ENCODE peak calls at places on chromosomes 11 and 22, in five cellular contexts. M is PC-3, S is GM23248, J is tibial nerve, I is mammary epithelial cell. Y is an unnamed sample. For H3K4me1, the result is how much of the 10 kb centered on the place peaks cover.

GRCh38 chr11:78158987-78159662 is 19.7 kb upstream of the ALG8 start:
- DNase-seq in M (no peak), S (no peak), J (no peak), I (no peak), Y (no peak)

GRCh38 chr11:17894929-17895658 is 117.8 kb downstream of the SERGEF start:
- DNase-seq in M (no peak), S (no peak), J (no peak), I (no peak), Y (no peak)

GRCh38 chr11:76885390-76886097 is 24.8 kb downstream of the ACER3 start:
- DNase-seq in M (peak), S (peak), J (no peak), I (peak), Y (no peak)

GRCh38 chr11:95088946-95089619 is 563 bp upstream of the ENDOD1 start:
- DNase-seq in M (no peak), S (peak), J (no peak), I (no peak), Y (no peak)

GRCh38 chr11:2507945-2508749 is 63.3 kb downstream of the KCNQ1 start:
- DNase-seq in M (no peak), S (no peak), J (peak), I (no peak), Y (no peak)

GRCh38 chr11:940496-941135 is 14.9 kb downstream of the AP2A2 start:
- DNase-seq in M (no peak), S (no peak), J (no peak), I (no peak), Y (no peak)

GRCh38 chr22:26417406-26417805 is 11.7 kb upstream of the ASPHD2 start:
- DNase-seq in M (peak), S (no peak), J (no peak), I (peak), Y (no peak)

GRCh38 chr11:104549019-104549418 is 349.2 kb downstream of the CASP12 start:
- DNase-seq in M (no peak), S (no peak), J (no peak), I (no peak), Y (no peak)

GRCh38 chr11:134483857-134484256 is 71.8 kb upstream of the B3GAT1 start:
- DNase-seq in M (no peak), S (no peak), J (no peak), I (no peak), Y (no peak)

GRCh38 chr11:75650167-75650723 is 18.6 kb downstream of the MAP6 start:
- DNase-seq in M (no peak), S (no peak), J (no peak), I (no peak), Y (no peak)

GRCh38 chr11:99795999-99796398 is 775.2 kb downstream of the CNTN5 start:
- DNase-seq in M (no peak), S (no peak), J (no peak), I (no peak), Y (no peak)

GRCh38 chr11:13868710-13869403 is 93.7 kb upstream of the SPON1 start:
- DNase-seq in M (peak), S (no peak), J (no peak), I (peak), Y (no peak)

GRCh38 chr11:76810151-76810853 is 27.1 kb downstream of the TSKU start:
- DNase-seq in M (peak), S (peak), J (no peak), I (peak), Y (no peak)

GRCh38 chr11:63916837-63917684 is at the start of gene RCOR2:
- DNase-seq in M (peak), S (peak), J (peak), I (peak), Y (peak)

GRCh38 chr11:101860694-101861371 is 54.0 kb upstream of the CEP126 start:
- DNase-seq in M (peak), S (peak), J (no peak), I (peak), Y (no peak)

GRCh38 chr11:78535027-78535426 is 39.6 kb downstream of the NARS2 start:
- DNase-seq in M (no peak), S (no peak), J (no peak), I (no peak), Y (no peak)

GRCh38 chr11:106956887-106957505 is 61.3 kb downstream of the GUCY1A2 start:
- DNase-seq in M (no peak), S (no peak), J (no peak), I (no peak), Y (no peak)

GRCh38 chr11:111586305-111586915 is 15.8 kb upstream of the SIK2 start:
- DNase-seq in M (peak), S (peak), J (no peak), I (peak), Y (no peak)

GRCh38 chr11:35327829-35328228 is 91.5 kb downstream of the SLC1A2 start:
- DNase-seq in M (no peak), S (no peak), J (no peak), I (no peak), Y (no peak)

GRCh38 chr11:2570841-2571597 is 126.2 kb downstream of the KCNQ1 start:
- DNase-seq in M (no peak), S (no peak), J (peak), I (no peak), Y (no peak)

GRCh38 chr11:68127791-68128681 is 6.8 kb upstream of the CHKA start:
- DNase-seq in M (peak), S (peak), J (no peak), I (no peak), Y (no peak)

GRCh38 chr11:61973603-61974162 is 6.2 kb upstream of the FTH1 start:
- DNase-seq in M (no peak), S (no peak), J (no peak), I (peak), Y (no peak)

GRCh38 chr22:37690407-37690806 is 4.3 kb downstream of the NOL12 start:
- DNase-seq in M (no peak), S (no peak), J (no peak), I (peak), Y (no peak)

GRCh38 chr11:69257134-69257533 is 36.8 kb upstream of the MYEOV start:
- DNase-seq in M (no peak), S (no peak), J (no peak), I (no peak), Y (no peak)

GRCh38 chr22:21075516-21076138 is 29.9 kb downstream of the LRRC74B start:
- DNase-seq in M (no peak), S (no peak), J (no peak), I (no peak), Y (no peak)

GRCh38 chr11:75767793-75768111 is 826 bp upstream of the DGAT2 start:
- DNase-seq in M (no peak), S (no peak), J (no peak), I (no peak), Y (no peak)

GRCh38 chr11:95794086-95794485 is 3.8 kb downstream of the CEP57 start:
- DNase-seq in M (peak), S (peak), J (no peak), I (no peak), Y (no peak)

GRCh38 chr11:44607987-44608386 is 42.5 kb downstream of the CD82 start:
- DNase-seq in M (no peak), S (peak), J (no peak), I (no peak), Y (no peak)

GRCh38 chr11:48005878-48006277 is 25.5 kb downstream of the PTPRJ start:
- DNase-seq in M (no peak), S (peak), J (no peak), I (no peak), Y (no peak)

GRCh38 chr11:65586676-65587075 is 8.9 kb downstream of the KCNK7 start:
- DNase-seq in M (no peak), S (no peak), J (no peak), I (no peak), Y (peak)

GRCh38 chr11:96154802-96155520 is 188.0 kb downstream of the MAML2 start:
- DNase-seq in M (peak), S (peak), J (no peak), I (peak), Y (no peak)

GRCh38 chr11:78418584-78419211 is 1.1 kb upstream of the GAB2 start:
- DNase-seq in M (no peak), S (peak), J (no peak), I (no peak), Y (no peak)

GRCh38 chr22:33806191-33806590 is 114.1 kb downstream of the LARGE1 start:
- DNase-seq in M (no peak), S (peak), J (no peak), I (no peak), Y (peak)

GRCh38 chr11:1844221-1845094 is 5.7 kb downstream of the TNNI2 start:
- DNase-seq in M (no peak), S (no peak), J (no peak), I (no peak), Y (no peak)

GRCh38 chr11:75813622-75814039 is 1.4 kb upstream of the UVRAG start:
- DNase-seq in M (peak), S (peak), J (no peak), I (peak), Y (no peak)

GRCh38 chr22:45420539-45420938 is 7.0 kb downstream of the RIBC2 start:
- DNase-seq in M (no peak), S (no peak), J (no peak), I (no peak), Y (no peak)

GRCh38 chr11:119093951-119094815 is 7.5 kb downstream of the DPAGT1 start:
- DNase-seq in M (peak), S (peak), J (peak), I (peak), Y (no peak)

GRCh38 chr11:134800130-134800529 is 388.1 kb upstream of the B3GAT1 start:
- DNase-seq in M (no peak), S (no peak), J (no peak), I (no peak), Y (no peak)

GRCh38 chr22:44190381-44190976 is 9.8 kb downstream of the PARVG start:
- DNase-seq in M (no peak), S (no peak), J (no peak), I (no peak), Y (no peak)
- H3K4me1 ChIP-seq in M (under half), S (under half), J (under half), I (under half), Y (under half)

GRCh38 chr11:130452941-130453340 is 4.5 kb downstream of the ADAMTS15 start:
- DNase-seq in M (no peak), S (no peak), J (no peak), I (no peak), Y (no peak)

GRCh38 chr11:130454495-130455262 is 6.2 kb downstream of the ADAMTS15 start:
- DNase-seq in M (no peak), S (peak), J (no peak), I (no peak), Y (no peak)

GRCh38 chr11:130449996-130450419 is 1.6 kb downstream of the ADAMTS15 start:
- DNase-seq in M (no peak), S (no peak), J (peak), I (no peak), Y (peak)

GRCh38 chr11:130451261-130452019 is 3.0 kb downstream of the ADAMTS15 start:
- DNase-seq in M (peak), S (peak), J (peak), I (no peak), Y (peak)

DNA sequence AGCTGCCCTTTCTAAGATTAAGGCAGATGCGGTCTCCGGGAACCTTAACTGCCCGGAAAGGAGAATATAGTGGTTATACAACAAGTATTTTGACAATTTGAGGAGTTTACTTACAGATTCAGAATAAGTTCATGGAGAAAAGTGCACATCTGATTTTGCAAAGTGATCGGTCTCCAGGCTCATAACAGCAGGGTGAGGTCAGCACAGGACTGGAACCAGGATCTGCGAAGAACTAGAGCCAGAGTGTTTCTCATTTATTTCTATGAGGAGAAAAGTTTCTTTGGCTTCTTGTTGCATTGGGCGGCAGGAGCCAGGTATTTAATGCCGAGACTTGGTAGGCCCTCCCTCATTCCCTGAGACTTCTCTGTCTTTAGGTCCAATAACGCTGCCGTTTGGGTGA is 3.7 kb downstream of the ADAMTS15 start:
- DNase-seq in M (no peak), S (no peak), J (no peak), I (no peak), Y (no peak)
- H3K4me3 ChIP-seq in M (peak), S (no peak), J (no peak), I (no peak), Y (peak)

GRCh38 chr22:42961815-42962214 is 53.1 kb downstream of the PACSIN2 start:
- DNase-seq in M (no peak), S (peak), J (no peak), I (no peak), Y (no peak)
- H3K27ac ChIP-seq in M (no peak), S (no peak), J (no peak), I (no peak), Y (no peak)

DNA sequence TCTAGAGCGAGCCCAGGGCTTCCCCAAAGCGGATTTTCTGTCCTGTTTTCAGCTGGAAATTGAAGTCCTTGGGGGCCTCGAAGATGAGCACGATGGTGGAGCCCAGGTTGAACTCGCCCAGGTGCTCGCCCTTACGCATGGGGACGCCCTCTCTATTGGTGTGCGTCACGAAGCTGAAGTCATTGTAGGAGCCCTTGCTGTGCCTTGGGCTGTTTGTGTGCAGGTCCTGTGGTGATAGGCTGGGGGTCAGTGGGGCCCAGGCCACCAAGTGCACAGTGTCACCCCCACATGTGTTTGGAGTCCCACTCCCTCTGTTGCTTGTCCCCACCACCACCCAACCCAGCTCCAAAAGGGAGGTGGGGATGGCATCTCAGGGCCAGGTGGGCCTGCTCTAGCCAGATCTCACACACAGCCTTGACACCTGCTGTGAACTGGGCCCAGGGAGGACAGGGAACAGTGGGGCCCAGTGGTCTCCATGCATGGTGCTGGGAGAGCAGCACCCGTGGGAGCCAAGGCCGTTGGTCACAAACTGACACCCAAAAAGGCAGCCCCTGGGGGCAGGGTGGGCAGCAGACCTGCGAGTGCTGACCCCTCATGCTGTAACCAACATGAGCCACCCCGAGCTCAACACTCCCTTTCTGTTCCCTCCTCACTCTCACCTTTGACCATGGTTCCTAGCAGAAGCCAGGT is 42.3 kb downstream of the PISD start:
- DNase-seq in M (no peak), S (no peak), J (no peak), I (no peak), Y (no peak)
- H3K4me1 ChIP-seq in M (under half), S (under half), J (under half), I (under half), Y (under half)

GRCh38 chr11:27698872-27699241 is 1.4 kb downstream of the BDNF start:
- DNase-seq in M (peak), S (peak), J (peak), I (peak), Y (peak)
- H3K4me3 ChIP-seq in M (peak), S (peak), J (peak), I (peak), Y (peak)

Y was measured in gastrocnemius medialis.